ENCODE peak calls at places on chromosomes 7 and 10, in eight cellular contexts. R is KG1; O is stimulated activated CD4-positive, alpha-beta T cell treated with anti-CD3 and anti-CD28 coated beads, Interleukin-1b, Interleukin-23, amount 100 ng/mL, for 1 hour; Q is smooth muscle cell of the brain vasculature; Z is trophoblast cell; N is GM20000; C is WTC11; V is MCF 10A. B is an unnamed sample.

GRCh38 chr7:16652888-16653287 is 6.9 kb downstream of the BZW2 start:
- DNase-seq in O (no peak), N (no peak), Q (no peak), C (no peak), V (peak), Z (no peak), R (no peak), B (no peak)

GRCh38 chr10:120266037-120266436 is 191.0 kb upstream of the PLPP4 start:
- DNase-seq in Z (no peak), N (no peak), R (no peak), O (no peak), Q (no peak), C (no peak), V (no peak), B (no peak)

GRCh38 chr7:69896100-69896499 is 297.8 kb downstream of the AUTS2 start:
- DNase-seq in Z (no peak), R (no peak), C (no peak), V (no peak), Q (no peak), O (no peak), N (no peak), B (no peak)

GRCh38 chr7:99489235-99489634 is 10.8 kb downstream of the ZNF394 start:
- DNase-seq in R (no peak), N (no peak), O (no peak), V (no peak), C (no peak), Z (no peak), Q (no peak), B (no peak)

GRCh38 chr7:119090851-119091250 is 866.3 kb downstream of the ANKRD7 start:
- DNase-seq in N (no peak), Q (no peak), C (no peak), Z (no peak), V (peak), R (no peak), O (no peak), B (no peak)

GRCh38 chr7:156907656-156908055 is 14.7 kb upstream of the LMBR1 start:
- DNase-seq in R (no peak), C (no peak), O (no peak), Z (peak), Q (no peak), N (no peak), V (peak), B (no peak)

GRCh38 chr7:139172775-139173174 is 58.3 kb upstream of the UBN2 start:
- DNase-seq in Q (no peak), V (no peak), Z (no peak), O (no peak), R (no peak), C (no peak), N (no peak), B (no peak)

GRCh38 chr7:19404912-19405329 is 259.7 kb upstream of the FERD3L start:
- DNase-seq in V (peak), N (no peak), Z (peak), O (no peak), Q (peak), C (no peak), R (no peak), B (peak)

GRCh38 chr10:61160253-61160652 is 216.3 kb upstream of the RHOBTB1 start:
- DNase-seq in V (no peak), N (no peak), O (no peak), Q (no peak), Z (no peak), R (no peak), C (no peak), B (no peak)

GRCh38 chr10:58511765-58512469 is 755 bp upstream of the BICC1 start:
- DNase-seq in R (no peak), N (no peak), V (no peak), O (no peak), Z (peak), Q (no peak), C (peak), B (no peak)

GRCh38 chr10:23968296-23968695 is 240.6 kb upstream of the KIAA1217 start:
- DNase-seq in R (no peak), V (no peak), C (no peak), N (no peak), O (no peak), Z (no peak), Q (no peak), B (no peak)

GRCh38 chr10:110681023-110681681 is 37.0 kb downstream of the RBM20 start:
- DNase-seq in V (peak), O (no peak), C (peak), Z (peak), N (peak), Q (no peak), R (no peak), B (no peak)

GRCh38 chr7:106486331-106486730 is 174.6 kb downstream of the CCDC71L start:
- DNase-seq in N (no peak), V (peak), C (no peak), Z (no peak), O (no peak), R (no peak), Q (no peak), B (no peak)

GRCh38 chr10:122464158-122464510 is 2.8 kb downstream of the HTRA1 start:
- DNase-seq in Z (no peak), N (no peak), C (no peak), R (no peak), O (no peak), V (no peak), Q (no peak), B (no peak)

GRCh38 chr7:76356823-76357222 is 2.0 kb downstream of the YWHAG start:
- DNase-seq in V (peak), O (no peak), R (no peak), N (no peak), C (no peak), Q (no peak), Z (peak), B (no peak)

GRCh38 chr7:66737667-66738066 is 2.9 kb upstream of the RABGEF1 start:
- DNase-seq in Z (no peak), O (no peak), C (no peak), R (no peak), Q (no peak), N (no peak), V (no peak), B (no peak)

GRCh38 chr10:92011560-92012214 is 88.1 kb downstream of the BTAF1 start:
- DNase-seq in V (peak), Z (peak), R (no peak), O (no peak), C (no peak), N (peak), Q (no peak), B (peak)

GRCh38 chr10:125124907-125125306 is 35.5 kb downstream of the CTBP2 start:
- DNase-seq in Z (no peak), O (no peak), N (no peak), Q (no peak), V (no peak), C (no peak), R (no peak), B (no peak)

GRCh38 chr7:2520808-2521146 is 1.2 kb downstream of the LFNG start:
- DNase-seq in O (no peak), Q (no peak), N (no peak), R (no peak), V (peak), C (no peak), Z (no peak), B (no peak)

GRCh38 chr7:121604627-121605296 is 208.7 kb upstream of the FAM3C start:
- DNase-seq in R (no peak), Q (peak), N (no peak), C (no peak), V (no peak), O (no peak), Z (no peak), B (peak)

GRCh38 chr10:7035111-7035761 is 375.6 kb downstream of the SFMBT2 start:
- DNase-seq in V (no peak), O (no peak), R (peak), Q (no peak), C (no peak), Z (no peak), N (no peak), B (no peak)

GRCh38 chr10:102368072-102368471 is 27.4 kb upstream of the NFKB2 start:
- DNase-seq in C (no peak), O (no peak), N (no peak), Z (peak), R (no peak), V (no peak), Q (no peak), B (no peak)

GRCh38 chr10:119658274-119658673 is 7.1 kb downstream of the BAG3 start:
- DNase-seq in O (no peak), C (no peak), Z (peak), V (peak), R (no peak), Q (no peak), N (no peak), B (peak)

GRCh38 chr7:128453836-128454804 is 1.6 kb upstream of the HILPDA start:
- DNase-seq in V (no peak), Z (peak), C (peak), N (no peak), O (no peak), Q (peak), R (no peak), B (no peak)

GRCh38 chr7:139525239-139525638 is 1.8 kb downstream of the CLEC2L start:
- DNase-seq in O (no peak), N (no peak), R (no peak), Q (no peak), C (no peak), V (no peak), Z (no peak), B (no peak)

GRCh38 chr10:43904831-43905230 is 256.1 kb upstream of the ZNF32 start:
- DNase-seq in O (no peak), Z (no peak), N (no peak), C (no peak), V (no peak), R (no peak), Q (no peak), B (no peak)

GRCh38 chr7:126398285-126398684 is 854.5 kb downstream of the GRM8 start:
- DNase-seq in R (no peak), V (peak), N (no peak), C (no peak), Z (no peak), O (no peak), Q (no peak), B (no peak)

GRCh38 chr10:15642095-15642494 is 77.6 kb downstream of the ITGA8 start:
- DNase-seq in N (no peak), C (no peak), O (no peak), R (no peak), Q (no peak), Z (no peak), V (peak), B (no peak)

GRCh38 chr7:87210506-87210905 is 9.0 kb downstream of the TMEM243 start:
- DNase-seq in C (no peak), O (no peak), Q (no peak), Z (no peak), R (no peak), V (no peak), N (no peak), B (no peak)

GRCh38 chr7:152202056-152202455 is 176.6 kb downstream of the GALNT11 start:
- DNase-seq in R (no peak), N (no peak), O (no peak), Q (no peak), V (peak), C (no peak), Z (peak), B (peak)